ENCODE peak calls at places on chromosomes 12 and 14, in eight cellular contexts. M is amniotic epithelial cell; H is left lung; Y is sigmoid colon; N is GDM1; E is stimulated activated CD8-positive, alpha-beta memory T cell treated with anti-CD3 and anti-CD28 coated beads, Interleukin-7, amount 100 ng/mL, for 1 hour; L is HEK293T; C is activated T-helper 1 cell treated with Interleukin-2 at 50 U/mL for 16 hours. O is an unnamed sample.
A peak's percentile ranks its signal among the peaks of the same experiment; 100 is the strongest.

GRCh38 chr12:66092559-66093269 is 37.8 kb downstream of the LLPH start:
- DNase-seq in H (no peak), E (no peak), Y (no peak), N (no peak), M (peak; percentile 50), L (peak; percentile 59), C (no peak), O (no peak)

GRCh38 chr12:108302034-108302433 is 37.1 kb downstream of the CMKLR1 start:
- DNase-seq in Y (peak; percentile 48), E (no peak), H (no peak), N (no peak), C (no peak), M (no peak), L (no peak), O (no peak)

GRCh38 chr14:79443602-79444001 is 767.7 kb downstream of the DIO2 start:
- DNase-seq in L (no peak), Y (no peak), N (no peak), C (no peak), E (no peak), M (peak; percentile 3), H (no peak), O (no peak)

GRCh38 chr12:125140239-125140917 is 75.1 kb downstream of the AACS start:
- DNase-seq in C (no peak), H (no peak), M (peak; percentile 10), E (no peak), Y (no peak), N (no peak), L (no peak), O (no peak)

GRCh38 chr14:97299661-97300060 is 502.5 kb downstream of the VRK1 start:
- DNase-seq in E (no peak), Y (no peak), C (no peak), N (no peak), M (no peak), L (no peak), H (no peak), O (no peak)

GRCh38 chr12:121260091-121260490 is 36.4 kb downstream of the CAMKK2 start:
- DNase-seq in L (no peak), C (no peak), M (no peak), Y (no peak), E (no peak), H (no peak), N (no peak), O (no peak)

GRCh38 chr12:53100466-53101151 is 2.7 kb upstream of the SOAT2 start:
- DNase-seq in H (no peak), L (peak; percentile 7), Y (peak; percentile 62), N (no peak), M (no peak), C (no peak), E (no peak), O (no peak)

GRCh38 chr14:105052110-105052458 is 13.1 kb downstream of the GPR132 start:
- DNase-seq in N (no peak), L (no peak), H (no peak), C (no peak), M (no peak), Y (no peak), E (no peak), O (no peak)

GRCh38 chr14:41548666-41549065 is 58.0 kb upstream of the LRFN5 start:
- DNase-seq in C (no peak), E (no peak), Y (no peak), N (no peak), H (no peak), L (no peak), M (peak; percentile 43), O (no peak)

GRCh38 chr12:122646568-122647220 is 56.5 kb downstream of the HCAR2 start:
- DNase-seq in N (peak; percentile 56), Y (no peak), E (no peak), M (peak; percentile 95), H (no peak), C (no peak), L (no peak), O (no peak)

GRCh38 chr12:6696690-6697583 is 3.7 kb downstream of the PIANP start:
- DNase-seq in C (no peak), L (no peak), Y (no peak), N (no peak), H (no peak), M (no peak), E (no peak), O (no peak)

O was measured in left ventricle myocardium inferior.